ENCODE peak calls at places on chromosome 17, in nine cellular contexts. R, Y, E, U, I, K, P, A and M are unnamed samples.

GRCh38 chr17:42894283-42895184 is 6.1 kb upstream of the G6PC1 start:
- DNase-seq in R (no peak), Y (peak), E (peak), U (no peak), I (no peak), K (no peak), P (no peak), A (no peak), M (no peak)

GRCh38 chr17:77439382-77440013 is 298.7 kb downstream of the SEC14L1 start:
- DNase-seq in R (no peak), Y (no peak), E (no peak), U (no peak), I (no peak), K (no peak), P (no peak), A (no peak), M (no peak)

GRCh38 chr17:11996722-11997146 is 541 bp downstream of the ZNF18 start:
- DNase-seq in R (peak), Y (peak), E (peak), U (no peak), I (peak), K (peak), P (no peak), A (no peak), M (peak)

GRCh38 chr17:31158741-31159377 is 64.1 kb downstream of the NF1 start:
- DNase-seq in R (no peak), Y (no peak), E (no peak), U (no peak), I (no peak), K (no peak), P (no peak), A (no peak), M (no peak)

GRCh38 chr17:31379796-31380195 is 11.7 kb upstream of the RAB11FIP4 start:
- DNase-seq in R (no peak), Y (no peak), E (no peak), U (no peak), I (no peak), K (no peak), P (no peak), A (no peak), M (no peak)

GRCh38 chr17:32477220-32477619 is 9.6 kb upstream of the CDK5R1 start:
- DNase-seq in R (no peak), Y (no peak), E (no peak), U (no peak), I (no peak), K (peak), P (no peak), A (no peak), M (no peak)

GRCh38 chr17:10729334-10730193 is at the start of gene TMEM220:
- DNase-seq in R (peak), Y (peak), E (peak), U (peak), I (peak), K (peak), P (peak), A (peak), M (peak)

GRCh38 chr17:78722101-78722761 is 59.8 kb downstream of the CYTH1 start:
- DNase-seq in R (no peak), Y (no peak), E (no peak), U (peak), I (no peak), K (no peak), P (no peak), A (no peak), M (no peak)

GRCh38 chr17:43563262-43564079 is 17.3 kb upstream of the ETV4 start:
- DNase-seq in R (no peak), Y (no peak), E (no peak), U (no peak), I (no peak), K (no peak), P (no peak), A (no peak), M (no peak)

GRCh38 chr17:43125967-43126910 is 1.1 kb upstream of the BRCA1 start:
- DNase-seq in R (no peak), Y (peak), E (peak), U (peak), I (no peak), K (no peak), P (no peak), A (no peak), M (no peak)

GRCh38 chr17:56815711-56816110 is 18.0 kb downstream of the C17orf67 start:
- DNase-seq in R (no peak), Y (no peak), E (no peak), U (peak), I (peak), K (no peak), P (no peak), A (no peak), M (peak)

GRCh38 chr17:50550661-50551432 is 3.9 kb downstream of the SPATA20 start:
- DNase-seq in R (peak), Y (peak), E (peak), U (peak), I (peak), K (peak), P (no peak), A (peak), M (no peak)

GRCh38 chr17:41907633-41908539 is 10.9 kb downstream of the ACLY start:
- DNase-seq in R (peak), Y (no peak), E (peak), U (no peak), I (no peak), K (no peak), P (no peak), A (no peak), M (no peak)

GRCh38 chr17:2083613-2084128 is 28.8 kb downstream of the HIC1 start:
- DNase-seq in R (peak), Y (no peak), E (no peak), U (no peak), I (no peak), K (no peak), P (no peak), A (no peak), M (no peak)

GRCh38 chr17:15782809-15783208 is 50.7 kb downstream of the TBC1D26 start:
- DNase-seq in R (no peak), Y (peak), E (peak), U (no peak), I (peak), K (no peak), P (no peak), A (peak), M (no peak)

GRCh38 chr17:16019347-16019746 is 19.7 kb downstream of the TTC19 start:
- DNase-seq in R (no peak), Y (no peak), E (no peak), U (no peak), I (no peak), K (no peak), P (no peak), A (no peak), M (no peak)

GRCh38 chr17:3944485-3945388 is 19.5 kb downstream of the ATP2A3 start:
- DNase-seq in R (peak), Y (peak), E (peak), U (peak), I (peak), K (peak), P (no peak), A (peak), M (no peak)

GRCh38 chr17:77356109-77356689 is 215.4 kb downstream of the SEC14L1 start:
- DNase-seq in R (peak), Y (no peak), E (peak), U (no peak), I (no peak), K (no peak), P (no peak), A (peak), M (peak)

GRCh38 chr17:31537558-31537957 is 146.1 kb downstream of the RAB11FIP4 start:
- DNase-seq in R (no peak), Y (peak), E (no peak), U (peak), I (peak), K (peak), P (no peak), A (no peak), M (no peak)

GRCh38 chr17:37047631-37048104 is 98.9 kb downstream of the AATF start:
- DNase-seq in R (peak), Y (peak), E (peak), U (peak), I (peak), K (peak), P (peak), A (peak), M (no peak)

GRCh38 chr17:37039269-37039668 is 90.5 kb downstream of the AATF start:
- DNase-seq in R (no peak), Y (no peak), E (no peak), U (no peak), I (no peak), K (no peak), P (no peak), A (no peak), M (peak)

GRCh38 chr17:37045271-37045946 is 96.7 kb downstream of the AATF start:
- DNase-seq in R (no peak), Y (no peak), E (no peak), U (no peak), I (no peak), K (no peak), P (no peak), A (no peak), M (no peak)

GRCh38 chr17:37041931-37042330 is 93.2 kb downstream of the AATF start:
- DNase-seq in R (no peak), Y (no peak), E (no peak), U (no peak), I (no peak), K (no peak), P (no peak), A (no peak), M (no peak)

GRCh38 chr17:37043201-37043600 is 94.4 kb downstream of the AATF start:
- DNase-seq in R (peak), Y (no peak), E (no peak), U (no peak), I (no peak), K (no peak), P (no peak), A (no peak), M (no peak)
- H3K27ac ChIP-seq in R (no peak), Y (no peak), E (no peak), U (no peak), I (no peak), K (no peak), P (no peak), A (no peak), M (no peak)

DNA sequence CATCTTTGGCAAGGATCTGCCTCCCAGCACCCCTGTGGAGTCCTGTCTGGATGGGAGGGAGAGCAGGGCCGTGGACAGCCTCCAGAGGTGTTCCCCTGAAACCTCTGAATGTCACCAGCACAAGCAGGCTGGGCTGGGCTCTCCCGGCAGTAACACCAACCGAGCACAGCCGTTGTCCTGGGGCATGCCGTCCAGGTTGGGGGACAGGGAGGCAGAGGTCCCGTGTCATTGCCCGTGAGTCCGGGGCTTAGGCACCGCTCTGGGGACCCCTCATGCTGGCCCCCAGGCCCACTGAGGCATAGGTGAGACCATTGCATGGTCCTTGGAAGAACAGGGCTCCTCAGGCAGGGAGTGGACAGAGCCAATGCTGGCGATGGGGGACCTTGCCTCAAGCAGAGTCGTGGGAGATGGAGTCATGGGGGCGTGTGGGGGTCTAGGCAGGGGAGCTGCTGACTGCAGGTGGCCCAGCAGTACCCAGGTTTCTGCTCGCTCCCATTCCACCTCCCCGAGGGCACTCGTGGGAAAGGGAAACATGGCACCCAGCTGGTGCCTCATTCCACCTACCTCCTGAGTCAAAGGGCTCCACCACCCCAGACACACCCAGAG is 17.5 kb downstream of the ENDOV start:
- DNase-seq in R (no peak), Y (peak), E (no peak), U (peak), I (no peak), K (no peak), P (no peak), A (no peak), M (no peak)
- TF ChIP-seq CTCF in R (no peak), Y (no peak), E (no peak), U (no peak), I (no peak), K (no peak), P (no peak), A (no peak), M (no peak)

DNA sequence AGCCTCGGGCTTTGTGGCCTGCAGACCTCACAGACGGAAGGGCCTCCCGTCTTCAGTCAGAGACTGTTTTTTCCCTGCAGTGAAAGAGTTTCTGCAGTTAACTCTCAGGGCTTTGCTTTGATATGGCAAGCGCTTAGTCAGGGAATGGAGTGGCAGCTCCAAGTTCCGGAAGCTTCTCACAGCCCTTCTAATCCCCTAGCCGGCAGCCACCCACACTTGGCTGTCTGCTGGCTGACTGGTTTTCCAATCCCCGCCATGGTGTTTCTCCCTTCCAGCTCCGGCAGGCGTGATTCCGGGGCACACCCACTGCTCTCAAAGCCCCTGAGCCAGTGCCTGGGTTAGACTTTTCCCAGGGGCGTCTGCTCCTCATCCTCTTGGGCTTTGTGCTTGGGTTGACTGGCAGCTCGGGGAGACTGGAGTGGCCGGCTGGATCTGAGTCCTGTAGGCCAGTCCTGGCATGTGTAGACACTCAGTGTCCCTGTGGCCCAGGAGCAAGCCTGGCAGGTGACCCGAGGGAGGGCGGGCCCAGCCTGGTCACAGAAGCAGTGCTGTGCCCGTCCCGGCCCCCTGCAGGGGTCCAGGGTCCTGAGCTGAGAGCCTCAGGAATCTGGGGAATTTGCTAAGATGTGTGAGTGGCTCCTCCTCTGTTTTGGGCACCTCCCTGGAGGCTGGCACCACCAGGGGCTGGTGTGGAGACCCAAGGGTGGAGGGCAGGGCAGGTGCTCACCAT is 30.0 kb downstream of the BAIAP2 start:
- DNase-seq in R (no peak), Y (no peak), E (no peak), U (no peak), I (peak), K (no peak), P (no peak), A (peak), M (no peak)
- H3K27ac ChIP-seq in R (no peak), Y (no peak), E (no peak), U (no peak), I (peak), K (peak), P (no peak), A (no peak), M (peak)

DNA sequence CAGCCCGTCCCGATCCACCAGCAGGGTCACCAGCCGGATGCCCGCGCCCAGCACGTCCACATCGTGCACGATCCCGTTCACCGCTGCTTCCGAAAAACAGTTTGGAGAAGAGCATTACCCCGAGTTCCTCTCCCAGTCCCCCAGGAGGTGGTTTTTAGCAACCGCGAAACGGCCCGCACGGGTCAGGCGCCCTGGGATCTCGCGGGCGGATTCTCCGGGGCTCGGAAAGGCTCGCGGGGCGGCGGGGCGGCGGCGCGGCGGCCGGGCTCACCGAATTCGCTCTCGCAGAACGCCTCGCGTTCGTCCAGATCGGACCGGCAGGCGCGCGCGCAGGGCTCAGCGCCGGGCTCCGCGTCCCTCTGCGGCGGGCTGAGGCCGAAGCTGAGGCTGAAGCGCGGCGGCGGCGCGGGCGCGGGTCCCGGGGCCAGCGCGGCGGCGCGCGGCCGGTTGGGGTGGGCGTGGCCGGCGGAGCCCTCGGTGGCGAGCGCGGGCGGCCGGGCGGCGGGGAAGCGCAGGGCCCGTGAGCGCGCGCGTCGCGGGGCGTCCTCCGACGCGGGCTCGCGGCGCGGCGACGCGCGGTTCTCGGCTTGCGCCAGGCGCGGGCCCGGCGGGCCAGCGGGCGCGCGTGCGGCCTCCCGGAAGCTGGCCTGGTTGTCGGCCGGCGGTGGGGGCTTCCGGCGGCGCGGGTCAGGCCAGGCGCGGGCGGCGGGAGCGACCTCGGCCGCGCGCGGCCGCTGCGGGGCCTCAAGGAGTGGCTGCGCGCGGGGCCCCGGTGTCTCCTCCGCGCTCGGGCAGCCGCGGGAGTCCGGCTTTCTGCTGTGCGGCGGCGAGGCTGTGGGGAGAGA is 2.9 kb downstream of the C17orf58 start:
- DNase-seq in R (peak), Y (peak), E (peak), U (peak), I (peak), K (peak), P (peak), A (peak), M (peak)
- TF ChIP-seq CTCF in R (no peak), Y (no peak), E (no peak), U (no peak), I (no peak), K (peak), P (no peak), A (no peak), M (no peak)

GRCh38 chr17:82450357-82451106 is at the start of gene CYBC1:
- DNase-seq in R (peak), Y (peak), E (peak), U (peak), I (peak), K (peak), P (peak), A (peak), M (peak)
- H3K27ac ChIP-seq in R (peak), Y (peak), E (peak), U (peak), I (peak), K (peak), P (peak), A (peak), M (peak)

DNA sequence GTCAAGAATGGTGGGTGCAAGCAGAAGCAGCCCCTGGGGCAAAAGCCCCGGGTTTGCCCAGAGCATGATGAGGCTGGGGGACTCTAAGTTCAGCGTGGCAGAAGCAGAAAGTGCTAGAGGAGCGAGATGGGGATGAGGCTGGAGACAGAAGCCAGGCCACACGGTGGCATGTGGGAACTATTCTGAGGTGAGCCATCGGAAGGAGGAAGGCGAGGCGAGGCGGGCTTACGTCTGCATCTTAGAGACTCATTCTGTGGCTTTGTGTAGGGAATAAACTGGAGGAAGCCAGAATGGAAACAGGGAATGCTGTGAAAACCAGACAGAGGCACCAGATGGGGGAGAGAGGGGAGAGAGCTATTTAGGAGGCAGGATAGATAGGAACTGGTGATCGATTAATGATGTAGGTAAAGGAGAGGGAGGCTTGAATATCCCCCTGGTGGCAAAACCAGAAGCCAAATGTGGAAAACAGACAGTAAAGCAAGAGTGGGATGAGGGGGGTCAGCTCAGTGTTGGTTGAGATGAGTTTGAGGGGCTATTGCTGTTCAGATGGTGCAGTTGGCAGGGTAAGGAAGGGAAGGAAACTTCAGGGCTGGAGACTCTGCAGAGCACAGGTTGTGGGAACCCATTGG is 3.1 kb upstream of the TNFSF13 start:
- DNase-seq in R (no peak), Y (no peak), E (peak), U (no peak), I (no peak), K (no peak), P (no peak), A (no peak), M (no peak)
- TF ChIP-seq CTCF in R (no peak), Y (no peak), E (no peak), U (no peak), I (no peak), K (no peak), P (no peak), A (no peak), M (no peak)